ENCODE peak calls at places on chromosomes 16 and 17, in ten cellular contexts. I is Karpas-422; A is HS-5; C is GM12865; F is activated naive CD4-positive, alpha-beta T cell treated with anti-CD3 and anti-CD28 coated beads for 36 hours; L is stimulated activated CD8-positive, alpha-beta memory T cell treated with anti-CD3 and anti-CD28 coated beads, Interleukin-15, amount 100 ng/mL, for 24 hours; G is anterior cingulate cortex; Q is nucleus accumbens; U is bronchial epithelial cell; K is activated T-cell treated with anti-CD3 and anti-CD28 coated beads for 1 hour. W is an unnamed sample.

GRCh38 chr17:41013606-41014005 is 4.7 kb upstream of the KRTAP3-1 start:
- DNase-seq in A (no peak), K (no peak), U (no peak), C (no peak), Q (no peak), G (no peak), L (no peak), I (no peak), F (no peak), W (no peak)

GRCh38 chr17:50491510-50491909 is 12.8 kb downstream of the RSAD1 start:
- DNase-seq in I (no peak), A (no peak), C (no peak), Q (no peak), L (no peak), G (no peak), K (no peak), F (no peak), U (peak), W (no peak)

GRCh38 chr17:1029196-1029911 is 32.4 kb downstream of the TIMM22 start:
- DNase-seq in C (no peak), K (no peak), U (peak), I (no peak), L (no peak), A (peak), G (no peak), Q (no peak), F (no peak), W (no peak)

GRCh38 chr17:18978655-18979054 is 25.9 kb downstream of the FAM83G start:
- DNase-seq in Q (no peak), A (no peak), L (no peak), G (no peak), K (no peak), U (no peak), I (no peak), F (no peak), C (no peak), W (no peak)

GRCh38 chr17:83103938-83104311 is 24.5 kb downstream of the METRNL start:
- DNase-seq in U (no peak), Q (no peak), C (no peak), K (no peak), I (no peak), F (no peak), L (no peak), A (no peak), G (no peak), W (no peak)

GRCh38 chr16:4194661-4195060 is 47.2 kb downstream of the SRL start:
- DNase-seq in C (no peak), L (no peak), A (no peak), F (no peak), I (no peak), Q (no peak), U (no peak), K (no peak), G (no peak), W (no peak)

GRCh38 chr16:68800257-68800875 is 43.0 kb upstream of the TANGO6 start:
- DNase-seq in L (no peak), G (peak), U (peak), I (peak), A (peak), K (peak), Q (peak), F (peak), C (peak), W (peak)

GRCh38 chr17:57999496-58000017 is 7.5 kb downstream of the SRSF1 start:
- DNase-seq in U (peak), G (no peak), A (no peak), Q (no peak), K (no peak), C (peak), I (peak), L (no peak), F (no peak), W (no peak)

GRCh38 chr17:4998027-4998665 is 396 bp downstream of the KIF1C start:
- DNase-seq in C (no peak), F (no peak), L (no peak), U (no peak), Q (peak), I (no peak), K (no peak), G (no peak), A (no peak), W (peak)

GRCh38 chr16:66977341-66978113 is 10.9 kb upstream of the CES4A start:
- DNase-seq in F (peak), K (peak), I (peak), Q (peak), A (peak), C (peak), G (peak), U (peak), L (peak), W (peak)

GRCh38 chr16:28279006-28279405 is 13.3 kb upstream of the SBK1 start:
- DNase-seq in F (peak), A (no peak), I (no peak), K (no peak), C (no peak), G (no peak), U (no peak), Q (no peak), L (no peak), W (no peak)

GRCh38 chr17:76685366-76685765 is 25.4 kb downstream of the MXRA7 start:
- DNase-seq in K (no peak), U (no peak), I (no peak), G (no peak), C (no peak), A (no peak), L (no peak), Q (no peak), F (no peak), W (no peak)

GRCh38 chr17:36008998-36009665 is 7.8 kb upstream of the CCL15 start:
- DNase-seq in C (peak), F (peak), I (peak), Q (no peak), L (no peak), U (no peak), G (no peak), A (no peak), K (no peak), W (no peak)

GRCh38 chr16:14525596-14525995 is 104.5 kb downstream of the PARN start:
- DNase-seq in G (no peak), I (no peak), L (no peak), Q (no peak), F (no peak), K (no peak), A (no peak), C (no peak), U (no peak), W (no peak)

GRCh38 chr17:68706351-68706750 is 105.2 kb upstream of the FAM20A start:
- DNase-seq in K (no peak), L (no peak), I (no peak), A (no peak), F (no peak), C (no peak), Q (no peak), G (no peak), U (no peak), W (no peak)

GRCh38 chr17:45098869-45099616 is 33.3 kb downstream of the PLCD3 start:
- DNase-seq in A (no peak), K (peak), F (peak), U (peak), L (peak), G (peak), Q (peak), C (peak), I (peak), W (peak)

GRCh38 chr16:24988593-24989338 is 26.4 kb downstream of the ARHGAP17 start:
- DNase-seq in F (peak), G (no peak), U (peak), C (no peak), I (no peak), K (no peak), Q (peak), L (no peak), A (no peak), W (peak)

W was measured in body of pancreas.